ENCODE peak calls at places on chromosomes 1 and 21, in four cellular contexts. One of them, this sample, is unnamed.

GRCh38 chr1:178183796-178184195 is 89.9 kb downstream of the RASAL2 start:
- DNase-seq in B cell: no peak
- DNase-seq in osteocyte: no peak
- DNase-seq in omental fat pad: no peak
- DNase-seq in this sample: no peak

GRCh38 chr1:237386362-237387143 is 344.6 kb downstream of the RYR2 start:
- DNase-seq in B cell: no peak
- DNase-seq in osteocyte: no peak
- DNase-seq in omental fat pad: no peak
- DNase-seq in this sample: no peak

GRCh38 chr1:216310776-216311175 is 112.5 kb downstream of the USH2A start:
- DNase-seq in osteocyte: no peak
- DNase-seq in B cell: no peak
- DNase-seq in omental fat pad: no peak
- DNase-seq in this sample: no peak

GRCh38 chr1:50103615-50104081 is 5.1 kb upstream of the ELAVL4 start:
- DNase-seq in osteocyte: no peak
- DNase-seq in omental fat pad: no peak
- DNase-seq in B cell: no peak
- DNase-seq in this sample: no peak

GRCh38 chr21:26887241-26887640 is 42.0 kb upstream of the ADAMTS1 start:
- DNase-seq in omental fat pad: no peak
- DNase-seq in B cell: no peak
- DNase-seq in osteocyte: no peak
- DNase-seq in this sample: no peak

GRCh38 chr1:22613951-22614350 is 22.5 kb upstream of the C1QA start:
- DNase-seq in omental fat pad: no peak
- DNase-seq in osteocyte: no peak
- DNase-seq in B cell: no peak
- DNase-seq in this sample: no peak

GRCh38 chr1:212457740-212458338 is 25.1 kb downstream of the NENF start:
- DNase-seq in B cell: no peak
- DNase-seq in omental fat pad: no peak
- DNase-seq in osteocyte: no peak
- DNase-seq in this sample: peak; percentile 70

GRCh38 chr1:109924316-109924715 is 13.7 kb downstream of the CSF1 start:
- DNase-seq in omental fat pad: no peak
- DNase-seq in osteocyte: no peak
- DNase-seq in B cell: no peak
- DNase-seq in this sample: no peak

GRCh38 chr1:209815931-209816338 is 10.0 kb upstream of the IRF6 start:
- DNase-seq in osteocyte: no peak
- DNase-seq in omental fat pad: no peak
- DNase-seq in B cell: no peak
- DNase-seq in this sample: no peak

GRCh38 chr1:101520302-101520701 is 283.5 kb downstream of the S1PR1 start:
- DNase-seq in B cell: peak; percentile 8
- DNase-seq in osteocyte: no peak
- DNase-seq in omental fat pad: no peak
- DNase-seq in this sample: no peak
- TF ChIP-seq CTCF in B cell: peak; percentile 73
- TF ChIP-seq CTCF in osteocyte: peak; percentile 72
- TF ChIP-seq CTCF in omental fat pad: no peak
- TF ChIP-seq CTCF in this sample: peak; percentile 44

GRCh38 chr21:46410516-46410915 is 48.2 kb upstream of the DIP2A start:
- DNase-seq in osteocyte: no peak
- DNase-seq in omental fat pad: no peak
- DNase-seq in B cell: no peak
- DNase-seq in this sample: no peak
- TF ChIP-seq CTCF in osteocyte: no peak
- TF ChIP-seq CTCF in omental fat pad: no peak
- TF ChIP-seq CTCF in B cell: no peak
- TF ChIP-seq CTCF in this sample: no peak

GRCh38 chr1:91891969-91892368 is 6.0 kb upstream of the TGFBR3 start:
- DNase-seq in B cell: no peak
- DNase-seq in osteocyte: no peak
- DNase-seq in omental fat pad: no peak
- DNase-seq in this sample: no peak

GRCh38 chr1:91895832-91896556 is 10.0 kb upstream of the TGFBR3 start:
- DNase-seq in osteocyte: no peak
- DNase-seq in B cell: no peak
- DNase-seq in omental fat pad: no peak
- DNase-seq in this sample: no peak

GRCh38 chr1:91897016-91897415 is 11.1 kb upstream of the TGFBR3 start:
- DNase-seq in B cell: no peak
- DNase-seq in osteocyte: no peak
- DNase-seq in omental fat pad: no peak
- DNase-seq in this sample: no peak

GRCh38 chr1:91891486-91891885 is 5.5 kb upstream of the TGFBR3 start:
- DNase-seq in omental fat pad: no peak
- DNase-seq in B cell: no peak
- DNase-seq in osteocyte: no peak
- DNase-seq in this sample: no peak

GRCh38 chr1:91894036-91894761 is 8.2 kb upstream of the TGFBR3 start:
- DNase-seq in osteocyte: no peak
- DNase-seq in B cell: no peak
- DNase-seq in omental fat pad: no peak
- DNase-seq in this sample: no peak
- TF ChIP-seq CTCF in osteocyte: no peak
- TF ChIP-seq CTCF in B cell: no peak
- TF ChIP-seq CTCF in omental fat pad: no peak
- TF ChIP-seq CTCF in this sample: no peak

GRCh38 chr1:222540598-222540995 is 7.3 kb downstream of the HHIPL2 start:
- DNase-seq in osteocyte: no peak
- DNase-seq in B cell: no peak
- DNase-seq in omental fat pad: no peak
- DNase-seq in this sample: no peak

GRCh38 chr1:222547260-222547614 is 667 bp downstream of the HHIPL2 start:
- DNase-seq in omental fat pad: no peak
- DNase-seq in B cell: no peak
- DNase-seq in osteocyte: no peak
- DNase-seq in this sample: no peak

GRCh38 chr1:222546091-222546490 is 1.8 kb downstream of the HHIPL2 start:
- DNase-seq in omental fat pad: no peak
- DNase-seq in osteocyte: no peak
- DNase-seq in B cell: no peak
- DNase-seq in this sample: no peak

GRCh38 chr1:222546548-222547259 is 1.2 kb downstream of the HHIPL2 start:
- DNase-seq in B cell: no peak
- DNase-seq in osteocyte: no peak
- DNase-seq in omental fat pad: no peak
- DNase-seq in this sample: no peak

GRCh38 chr1:222543817-222544216 is 4.1 kb downstream of the HHIPL2 start:
- DNase-seq in omental fat pad: no peak
- DNase-seq in B cell: no peak
- DNase-seq in osteocyte: no peak
- DNase-seq in this sample: no peak
- TF ChIP-seq CTCF in omental fat pad: no peak
- TF ChIP-seq CTCF in B cell: no peak
- TF ChIP-seq CTCF in osteocyte: no peak
- TF ChIP-seq CTCF in this sample: no peak

DNA sequence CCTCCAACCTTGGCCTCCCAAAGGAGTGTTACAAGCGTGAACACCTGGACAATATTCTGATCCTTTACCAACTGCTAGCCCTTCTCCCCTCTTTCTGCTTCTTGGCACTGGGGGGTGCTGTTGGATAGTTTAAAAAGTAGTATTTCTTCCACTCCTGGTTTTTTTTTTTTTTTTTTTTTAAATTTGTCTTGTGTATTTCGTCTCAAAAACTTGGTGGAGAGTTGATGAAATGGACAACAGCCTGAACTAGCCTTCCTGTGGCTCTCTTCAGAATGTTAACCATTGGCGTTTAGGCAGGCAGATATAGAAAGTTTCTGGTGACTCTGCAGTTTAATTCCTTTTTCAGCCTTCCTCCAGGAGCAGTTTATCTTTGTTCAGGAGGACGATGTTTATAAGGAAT is 69.7 kb upstream of the USP24 start:
- DNase-seq in omental fat pad: no peak
- DNase-seq in B cell: no peak
- DNase-seq in osteocyte: no peak
- DNase-seq in this sample: no peak
- TF ChIP-seq CTCF in omental fat pad: no peak
- TF ChIP-seq CTCF in B cell: peak; percentile 68
- TF ChIP-seq CTCF in osteocyte: peak; percentile 76
- TF ChIP-seq CTCF in this sample: peak; percentile 42

GRCh38 chr1:240169188-240169587 is 77.5 kb downstream of the FMN2 start:
- DNase-seq in B cell: no peak
- DNase-seq in omental fat pad: no peak
- DNase-seq in osteocyte: no peak
- DNase-seq in this sample: no peak
- TF ChIP-seq CTCF in B cell: no peak
- TF ChIP-seq CTCF in omental fat pad: no peak
- TF ChIP-seq CTCF in osteocyte: peak; percentile 31
- TF ChIP-seq CTCF in this sample: no peak

GRCh38 chr1:30721311-30722174 is 1.8 kb downstream of the MATN1 start:
- DNase-seq in B cell: no peak
- DNase-seq in osteocyte: no peak
- DNase-seq in omental fat pad: no peak
- DNase-seq in this sample: no peak
- TF ChIP-seq CTCF in B cell: no peak
- TF ChIP-seq CTCF in osteocyte: no peak
- TF ChIP-seq CTCF in omental fat pad: no peak
- TF ChIP-seq CTCF in this sample: no peak

DNA sequence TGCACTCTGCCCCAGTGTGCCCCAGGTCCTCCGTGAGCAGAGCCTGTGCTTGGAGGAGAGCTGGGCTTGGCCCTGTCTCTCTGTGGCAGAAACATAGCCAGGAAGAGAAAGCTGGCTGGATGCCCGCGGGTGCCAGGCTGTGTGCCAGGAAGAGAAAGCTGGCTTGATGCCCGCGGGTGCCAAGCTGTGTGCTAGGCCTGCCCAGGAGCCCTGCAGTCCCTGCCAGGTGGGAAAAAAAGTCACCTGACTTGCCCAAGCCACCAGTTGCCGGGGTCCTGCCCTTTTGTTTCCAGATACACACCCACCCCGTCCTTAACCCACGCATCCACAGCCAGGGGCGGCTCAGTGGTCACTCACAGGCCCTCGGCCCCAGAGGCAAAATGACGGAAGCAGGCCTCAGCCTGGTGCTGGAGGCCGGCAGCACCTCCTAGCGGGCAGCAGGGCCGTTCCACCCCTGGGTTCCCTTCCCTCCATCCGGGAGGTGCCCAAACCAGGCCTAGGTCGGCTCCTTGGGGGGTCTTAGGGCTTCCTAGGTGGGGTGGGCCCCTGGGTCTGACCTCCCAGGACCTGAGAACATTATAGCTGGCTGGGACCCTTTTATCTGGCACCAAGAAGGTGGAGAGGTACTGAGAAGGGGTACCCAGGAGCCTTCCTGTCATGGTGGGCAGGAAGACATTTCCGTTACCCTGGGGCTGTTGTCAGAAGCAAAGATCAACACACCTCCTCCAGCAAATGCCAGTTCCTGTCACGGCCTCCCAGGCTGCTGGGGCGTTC is 9.1 kb downstream of the ITGB2 start:
- DNase-seq in omental fat pad: peak; percentile 37
- DNase-seq in B cell: peak; percentile 69
- DNase-seq in osteocyte: no peak
- DNase-seq in this sample: peak; percentile 73
- TF ChIP-seq CTCF in omental fat pad: no peak
- TF ChIP-seq CTCF in B cell: peak; percentile 63
- TF ChIP-seq CTCF in osteocyte: no peak
- TF ChIP-seq CTCF in this sample: peak; percentile 93

GRCh38 chr1:2510366-2511155 is 15.8 kb downstream of the PANK4 start:
- DNase-seq in B cell: no peak
- DNase-seq in omental fat pad: no peak
- DNase-seq in osteocyte: no peak
- DNase-seq in this sample: no peak
- TF ChIP-seq CTCF in B cell: no peak
- TF ChIP-seq CTCF in omental fat pad: no peak
- TF ChIP-seq CTCF in osteocyte: no peak
- TF ChIP-seq CTCF in this sample: no peak

GRCh38 chr1:15739745-15740144 is 2.6 kb upstream of the TMEM82 start:
- DNase-seq in osteocyte: no peak
- DNase-seq in omental fat pad: no peak
- DNase-seq in B cell: no peak
- DNase-seq in this sample: no peak
- TF ChIP-seq CTCF in osteocyte: peak; percentile 4
- TF ChIP-seq CTCF in omental fat pad: no peak
- TF ChIP-seq CTCF in B cell: no peak
- TF ChIP-seq CTCF in this sample: no peak

This sample was measured in CD14-positive monocyte.